ENCODE peak calls at places on chromosome 15, in six cellular contexts. D is stimulated activated CD8-positive, alpha-beta memory T cell treated with anti-CD3 and anti-CD28 coated beads, Interleukin-15, amount 100 ng/mL, for 24 hours; E is hepatocyte; Y is HT1080; P is activated naive CD4-positive, alpha-beta T cell; S is choroid plexus epithelial cell. M is an unnamed sample.

GRCh38 chr15:99955532-99955931 is 222.3 kb upstream of the LYSMD4 start:
- DNase-seq in D (no peak), E (no peak), Y (no peak), P (no peak), S (no peak), M (no peak)

GRCh38 chr15:72230197-72231065 is 559 bp downstream of the PKM start:
- DNase-seq in D (peak; percentile 61), E (peak; percentile 94), Y (peak; percentile 81), P (peak; percentile 45), S (peak; percentile 92), M (peak; percentile 45)

GRCh38 chr15:70469651-70470555 is 293.5 kb downstream of the UACA start:
- DNase-seq in D (no peak), E (no peak), Y (no peak), P (no peak), S (no peak), M (no peak)

GRCh38 chr15:50353251-50353998 is 1.6 kb downstream of the GABPB1 start:
- DNase-seq in D (no peak), E (peak; percentile 32), Y (peak; percentile 72), P (no peak), S (peak; percentile 94), M (no peak)

GRCh38 chr15:42724276-42724675 is 12.7 kb downstream of the CDAN1 start:
- DNase-seq in D (no peak), E (no peak), Y (no peak), P (no peak), S (no peak), M (no peak)

GRCh38 chr15:70447927-70448698 is 315.2 kb downstream of the UACA start:
- DNase-seq in D (peak; percentile 6), E (no peak), Y (no peak), P (no peak), S (no peak), M (no peak)

GRCh38 chr15:71599404-71600225 is 210.7 kb upstream of the NR2E3 start:
- DNase-seq in D (no peak), E (peak; percentile 27), Y (no peak), P (no peak), S (no peak), M (no peak)

GRCh38 chr15:58285921-58286278 is 145.9 kb upstream of the LIPC start:
- DNase-seq in D (no peak), E (no peak), Y (no peak), P (no peak), S (peak; percentile 32), M (no peak)

GRCh38 chr15:99016680-99017321 is 9.2 kb upstream of the PGPEP1L start:
- DNase-seq in D (no peak), E (no peak), Y (peak; percentile 13), P (no peak), S (peak; percentile 22), M (no peak)

GRCh38 chr15:31278544-31279220 is 48.0 kb upstream of the KLF13 start:
- DNase-seq in D (no peak), E (no peak), Y (no peak), P (no peak), S (no peak), M (no peak)

GRCh38 chr15:28959326-28959725 is 73.6 kb downstream of the APBA2 start:
- DNase-seq in D (no peak), E (no peak), Y (no peak), P (no peak), S (no peak), M (no peak)

GRCh38 chr15:49135893-49136292 is 19.5 kb downstream of the COPS2 start:
- DNase-seq in D (no peak), E (no peak), Y (peak; percentile 82), P (no peak), S (peak; percentile 82), M (no peak)

GRCh38 chr15:93943607-93944006 is 287.8 kb upstream of the MCTP2 start:
- DNase-seq in D (no peak), E (peak; percentile 13), Y (no peak), P (no peak), S (no peak), M (no peak)

GRCh38 chr15:67144609-67145306 is 79.4 kb downstream of the SMAD3 start:
- DNase-seq in D (no peak), E (peak; percentile 41), Y (peak; percentile 91), P (no peak), S (peak; percentile 98), M (no peak)

GRCh38 chr15:70608156-70608555 is 155.2 kb downstream of the UACA start:
- DNase-seq in D (no peak), E (no peak), Y (peak; percentile 18), P (no peak), S (peak; percentile 77), M (no peak)

GRCh38 chr15:41778503-41778902 is 4.2 kb downstream of the MAPKBP1 start:
- DNase-seq in D (no peak), E (no peak), Y (peak; percentile 34), P (no peak), S (no peak), M (no peak)

GRCh38 chr15:48566669-48567068 is 78.8 kb downstream of the FBN1 start:
- DNase-seq in D (no peak), E (no peak), Y (no peak), P (no peak), S (peak; percentile 87), M (no peak)

GRCh38 chr15:80957556-80957955 is 32.1 kb downstream of the MESD start:
- DNase-seq in D (no peak), E (no peak), Y (no peak), P (no peak), S (no peak), M (peak; percentile 53)

GRCh38 chr15:89615135-89615534 is 39.9 kb downstream of the TICRR start:
- DNase-seq in D (no peak), E (no peak), Y (no peak), P (no peak), S (no peak), M (no peak)

GRCh38 chr15:75437721-75438120 is 13.8 kb downstream of the SIN3A start:
- DNase-seq in D (no peak), E (no peak), Y (no peak), P (no peak), S (no peak), M (no peak)

GRCh38 chr15:48644498-48644826 is 1.0 kb downstream of the FBN1 start:
- DNase-seq in D (no peak), E (no peak), Y (peak; percentile 21), P (no peak), S (peak; percentile 47), M (no peak)

GRCh38 chr15:101554115-101554915 is 64.8 kb upstream of the PCSK6 start:
- DNase-seq in D (no peak), E (no peak), Y (no peak), P (no peak), S (peak; percentile 15), M (no peak)

M was measured in NCI-H446.